ENCODE peak calls at places on chromosomes 2 and 18, in four cellular contexts. F is NCI-H2081, P is activated T-cell treated with anti-CD3 and anti-CD28 coated beads for 24 hours, W is A172. J is an unnamed sample.

GRCh38 chr18:58599106-58599505 is 29.8 kb downstream of the ALPK2 start:
- DNase-seq in W (no peak), F (no peak), P (no peak), J (no peak)

GRCh38 chr2:196336715-196337617 is 165.6 kb upstream of the STK17B start:
- DNase-seq in F (peak; percentile 23), W (peak; percentile 29), P (peak; percentile 3), J (peak; percentile 8)

GRCh38 chr2:230901006-230901405 is 24.0 kb downstream of the GPR55 start:
- DNase-seq in P (no peak), W (no peak), F (no peak), J (no peak)

GRCh38 chr2:59584958-59585357 is 968.5 kb downstream of the BCL11A start:
- DNase-seq in W (no peak), F (peak; percentile 46), P (no peak), J (no peak)

GRCh38 chr2:6866239-6866745 is 585 bp upstream of the CMPK2 start:
- DNase-seq in P (no peak), W (peak; percentile 61), F (peak; percentile 73), J (peak; percentile 43)

GRCh38 chr2:170764880-170765261 is 5.3 kb upstream of the ERICH2 start:
- DNase-seq in F (no peak), W (no peak), P (no peak), J (no peak)

GRCh38 chr2:230905448-230906430 is 19.3 kb downstream of the GPR55 start:
- DNase-seq in W (no peak), P (peak; percentile 88), F (no peak), J (no peak)

GRCh38 chr18:2240311-2240705 is 331.0 kb downstream of the METTL4 start:
- DNase-seq in F (no peak), W (no peak), P (no peak), J (peak; percentile 69)

GRCh38 chr2:173990970-173991819 is 26.0 kb upstream of the SP3 start:
- DNase-seq in F (peak; percentile 37), W (no peak), P (no peak), J (peak; percentile 82)

GRCh38 chr2:85935746-85936208 is 47.0 kb upstream of the ST3GAL5 start:
- DNase-seq in P (no peak), W (peak; percentile 99), F (no peak), J (peak; percentile 55)

GRCh38 chr18:34942276-34942675 is 98.9 kb upstream of the MAPRE2 start:
- DNase-seq in W (no peak), P (no peak), F (no peak), J (no peak)

GRCh38 chr18:73099759-73100158 is 232.0 kb upstream of the NETO1 start:
- DNase-seq in P (no peak), F (no peak), W (no peak), J (no peak)

GRCh38 chr2:100126897-100127401 is 15.4 kb downstream of the AFF3 start:
- DNase-seq in P (no peak), F (no peak), W (no peak), J (no peak)

GRCh38 chr2:235024191-235024611 is 72.4 kb downstream of the SH3BP4 start:
- DNase-seq in P (no peak), F (no peak), W (peak; percentile 89), J (peak; percentile 83)

GRCh38 chr2:108959401-108959800 is 29.6 kb downstream of the EDAR start:
- DNase-seq in W (no peak), F (no peak), P (no peak), J (peak; percentile 38)

GRCh38 chr2:3741867-3742602 is 38.7 kb downstream of the DCDC2C start:
- DNase-seq in P (no peak), W (no peak), F (no peak), J (no peak)

GRCh38 chr18:67600181-67600631 is 83.7 kb upstream of the DSEL start:
- DNase-seq in P (no peak), W (no peak), F (no peak), J (peak; percentile 0)